ENCODE peak calls at places on chromosomes 1 and 21, in seven cellular contexts. One of them, this sample, is unnamed.

GRCh38 chr1:214445846-214446614 is 105.4 kb downstream of the PTPN14 start:
- DNase-seq in fibroblast of lung: peak; percentile 98
- DNase-seq in retinal pigment epithelial cell: no peak
- DNase-seq in fibroblast of the aortic adventitia: peak; percentile 83
- DNase-seq in RWPE1: peak; percentile 71
- DNase-seq in body of pancreas: no peak
- DNase-seq in psoas muscle: no peak
- DNase-seq in this sample: peak; percentile 96

GRCh38 chr1:167093863-167094516 is at the start of gene STYXL2:
- DNase-seq in fibroblast of lung: no peak
- DNase-seq in retinal pigment epithelial cell: no peak
- DNase-seq in fibroblast of the aortic adventitia: no peak
- DNase-seq in RWPE1: no peak
- DNase-seq in body of pancreas: no peak
- DNase-seq in psoas muscle: peak; percentile 64
- DNase-seq in this sample: no peak

GRCh38 chr1:81666586-81666985 is 134.1 kb upstream of the ADGRL2 start:
- DNase-seq in fibroblast of lung: peak; percentile 48
- DNase-seq in retinal pigment epithelial cell: no peak
- DNase-seq in fibroblast of the aortic adventitia: no peak
- DNase-seq in RWPE1: no peak
- DNase-seq in body of pancreas: no peak
- DNase-seq in psoas muscle: no peak
- DNase-seq in this sample: no peak

GRCh38 chr1:20102875-20103274 is 16.5 kb downstream of the PLA2G2D start:
- DNase-seq in fibroblast of lung: peak; percentile 91
- DNase-seq in retinal pigment epithelial cell: no peak
- DNase-seq in fibroblast of the aortic adventitia: peak; percentile 77
- DNase-seq in RWPE1: peak; percentile 33
- DNase-seq in body of pancreas: no peak
- DNase-seq in psoas muscle: no peak
- DNase-seq in this sample: peak; percentile 65

GRCh38 chr1:223204424-223204823 is 61.4 kb upstream of the TLR5 start:
- DNase-seq in fibroblast of lung: no peak
- DNase-seq in retinal pigment epithelial cell: no peak
- DNase-seq in fibroblast of the aortic adventitia: no peak
- DNase-seq in RWPE1: no peak
- DNase-seq in body of pancreas: no peak
- DNase-seq in psoas muscle: no peak
- DNase-seq in this sample: no peak

GRCh38 chr1:111948209-111949131 is 41.0 kb downstream of the KCND3 start:
- DNase-seq in fibroblast of lung: peak; percentile 34
- DNase-seq in retinal pigment epithelial cell: no peak
- DNase-seq in fibroblast of the aortic adventitia: peak; percentile 4
- DNase-seq in RWPE1: peak; percentile 75
- DNase-seq in body of pancreas: peak; percentile 35
- DNase-seq in psoas muscle: peak; percentile 68
- DNase-seq in this sample: no peak

GRCh38 chr1:223364685-223365382 is 858 bp upstream of the SUSD4 start:
- DNase-seq in fibroblast of lung: peak; percentile 11
- DNase-seq in retinal pigment epithelial cell: no peak
- DNase-seq in fibroblast of the aortic adventitia: no peak
- DNase-seq in RWPE1: no peak
- DNase-seq in body of pancreas: no peak
- DNase-seq in psoas muscle: no peak
- DNase-seq in this sample: no peak

GRCh38 chr1:75265792-75266191 is 131.6 kb downstream of the LHX8 start:
- DNase-seq in fibroblast of lung: peak; percentile 34
- DNase-seq in retinal pigment epithelial cell: peak; percentile 17
- DNase-seq in fibroblast of the aortic adventitia: peak; percentile 61
- DNase-seq in RWPE1: peak; percentile 10
- DNase-seq in body of pancreas: peak; percentile 32
- DNase-seq in psoas muscle: no peak
- DNase-seq in this sample: peak; percentile 23

GRCh38 chr1:119367332-119368124 is 1.1 kb upstream of the HAO2 start:
- DNase-seq in fibroblast of lung: peak; percentile 32
- DNase-seq in retinal pigment epithelial cell: no peak
- DNase-seq in fibroblast of the aortic adventitia: peak; percentile 70
- DNase-seq in RWPE1: peak; percentile 72
- DNase-seq in body of pancreas: no peak
- DNase-seq in psoas muscle: no peak
- DNase-seq in this sample: peak; percentile 51

GRCh38 chr21:42598159-42598735 is 55.2 kb upstream of the PDE9A start:
- DNase-seq in fibroblast of lung: no peak
- DNase-seq in retinal pigment epithelial cell: no peak
- DNase-seq in fibroblast of the aortic adventitia: no peak
- DNase-seq in RWPE1: no peak
- DNase-seq in body of pancreas: no peak
- DNase-seq in psoas muscle: no peak
- DNase-seq in this sample: no peak

GRCh38 chr1:11187000-11187399 is 2.2 kb upstream of the ANGPTL7 start:
- DNase-seq in fibroblast of lung: no peak
- DNase-seq in retinal pigment epithelial cell: no peak
- DNase-seq in fibroblast of the aortic adventitia: no peak
- DNase-seq in RWPE1: no peak
- DNase-seq in body of pancreas: no peak
- DNase-seq in psoas muscle: no peak
- DNase-seq in this sample: no peak

GRCh38 chr1:86296305-86297205 is 99.6 kb downstream of the ODF2L start:
- DNase-seq in fibroblast of lung: no peak
- DNase-seq in retinal pigment epithelial cell: peak; percentile 2
- DNase-seq in fibroblast of the aortic adventitia: no peak
- DNase-seq in RWPE1: no peak
- DNase-seq in body of pancreas: no peak
- DNase-seq in psoas muscle: no peak
- DNase-seq in this sample: no peak

GRCh38 chr1:158060001-158060400 is 66.6 kb downstream of the KIRREL1 start:
- DNase-seq in fibroblast of lung: no peak
- DNase-seq in retinal pigment epithelial cell: no peak
- DNase-seq in fibroblast of the aortic adventitia: no peak
- DNase-seq in RWPE1: no peak
- DNase-seq in body of pancreas: no peak
- DNase-seq in psoas muscle: no peak
- DNase-seq in this sample: no peak

GRCh38 chr1:58331156-58331555 is 215.4 kb downstream of the OMA1 start:
- DNase-seq in fibroblast of lung: peak; percentile 41
- DNase-seq in retinal pigment epithelial cell: no peak
- DNase-seq in fibroblast of the aortic adventitia: no peak
- DNase-seq in RWPE1: no peak
- DNase-seq in body of pancreas: no peak
- DNase-seq in psoas muscle: no peak
- DNase-seq in this sample: peak; percentile 12

GRCh38 chr1:198749279-198749678 is 110.4 kb downstream of the PTPRC start:
- DNase-seq in fibroblast of lung: no peak
- DNase-seq in retinal pigment epithelial cell: no peak
- DNase-seq in fibroblast of the aortic adventitia: no peak
- DNase-seq in RWPE1: no peak
- DNase-seq in body of pancreas: no peak
- DNase-seq in psoas muscle: no peak
- DNase-seq in this sample: no peak

GRCh38 chr1:53644496-53644895 is 94.5 kb downstream of the GLIS1 start:
- DNase-seq in fibroblast of lung: no peak
- DNase-seq in retinal pigment epithelial cell: no peak
- DNase-seq in fibroblast of the aortic adventitia: no peak
- DNase-seq in RWPE1: no peak
- DNase-seq in body of pancreas: no peak
- DNase-seq in psoas muscle: no peak
- DNase-seq in this sample: no peak

GRCh38 chr1:23613191-23614126 is 54.2 kb upstream of the ID3 start:
- DNase-seq in fibroblast of lung: no peak
- DNase-seq in retinal pigment epithelial cell: no peak
- DNase-seq in fibroblast of the aortic adventitia: no peak
- DNase-seq in RWPE1: no peak
- DNase-seq in body of pancreas: no peak
- DNase-seq in psoas muscle: no peak
- DNase-seq in this sample: no peak

GRCh38 chr21:35882791-35883240 is 177.5 kb downstream of the SETD4 start:
- DNase-seq in fibroblast of lung: peak; percentile 48
- DNase-seq in retinal pigment epithelial cell: peak; percentile 6
- DNase-seq in fibroblast of the aortic adventitia: no peak
- DNase-seq in RWPE1: no peak
- DNase-seq in body of pancreas: peak; percentile 65
- DNase-seq in psoas muscle: no peak
- DNase-seq in this sample: no peak

GRCh38 chr1:228830185-228830953 is 95.1 kb downstream of the RHOU start:
- DNase-seq in fibroblast of lung: no peak
- DNase-seq in retinal pigment epithelial cell: no peak
- DNase-seq in fibroblast of the aortic adventitia: no peak
- DNase-seq in RWPE1: no peak
- DNase-seq in body of pancreas: peak; percentile 89
- DNase-seq in psoas muscle: no peak
- DNase-seq in this sample: no peak

GRCh38 chr1:226588484-226588883 is 39.9 kb downstream of the STUM start:
- DNase-seq in fibroblast of lung: no peak
- DNase-seq in retinal pigment epithelial cell: no peak
- DNase-seq in fibroblast of the aortic adventitia: peak; percentile 30
- DNase-seq in RWPE1: no peak
- DNase-seq in body of pancreas: peak; percentile 44
- DNase-seq in psoas muscle: no peak
- DNase-seq in this sample: no peak

GRCh38 chr1:67754526-67754920 is 69.5 kb downstream of the GADD45A start:
- DNase-seq in fibroblast of lung: no peak
- DNase-seq in retinal pigment epithelial cell: no peak
- DNase-seq in fibroblast of the aortic adventitia: no peak
- DNase-seq in RWPE1: no peak
- DNase-seq in body of pancreas: no peak
- DNase-seq in psoas muscle: no peak
- DNase-seq in this sample: no peak

GRCh38 chr1:159923203-159924024 is 1.9 kb downstream of the TAGLN2 start:
- DNase-seq in fibroblast of lung: peak; percentile 86
- DNase-seq in retinal pigment epithelial cell: no peak
- DNase-seq in fibroblast of the aortic adventitia: peak; percentile 90
- DNase-seq in RWPE1: peak; percentile 89
- DNase-seq in body of pancreas: peak; percentile 91
- DNase-seq in psoas muscle: peak; percentile 80
- DNase-seq in this sample: peak; percentile 88

GRCh38 chr1:199010933-199011332 is 372.1 kb downstream of the PTPRC start:
- DNase-seq in fibroblast of lung: peak; percentile 34
- DNase-seq in retinal pigment epithelial cell: no peak
- DNase-seq in fibroblast of the aortic adventitia: no peak
- DNase-seq in RWPE1: no peak
- DNase-seq in body of pancreas: no peak
- DNase-seq in psoas muscle: no peak
- DNase-seq in this sample: no peak

GRCh38 chr1:154747841-154748766 is 122.0 kb downstream of the KCNN3 start:
- DNase-seq in fibroblast of lung: peak; percentile 23
- DNase-seq in retinal pigment epithelial cell: no peak
- DNase-seq in fibroblast of the aortic adventitia: no peak
- DNase-seq in RWPE1: no peak
- DNase-seq in body of pancreas: peak; percentile 42
- DNase-seq in psoas muscle: no peak
- DNase-seq in this sample: no peak

GRCh38 chr1:113036639-113037321 is 36.2 kb upstream of the LRIG2 start:
- DNase-seq in fibroblast of lung: no peak
- DNase-seq in retinal pigment epithelial cell: no peak
- DNase-seq in fibroblast of the aortic adventitia: peak; percentile 13
- DNase-seq in RWPE1: peak; percentile 22
- DNase-seq in body of pancreas: no peak
- DNase-seq in psoas muscle: no peak
- DNase-seq in this sample: no peak

GRCh38 chr1:208461680-208462079 is 217.5 kb upstream of the PLXNA2 start:
- DNase-seq in fibroblast of lung: no peak
- DNase-seq in retinal pigment epithelial cell: no peak
- DNase-seq in fibroblast of the aortic adventitia: no peak
- DNase-seq in RWPE1: peak; percentile 8
- DNase-seq in body of pancreas: no peak
- DNase-seq in psoas muscle: no peak
- DNase-seq in this sample: no peak
- TF ChIP-seq CTCF in fibroblast of lung: peak; percentile 4
- TF ChIP-seq CTCF in retinal pigment epithelial cell: peak; percentile 17
- TF ChIP-seq CTCF in fibroblast of the aortic adventitia: no peak
- TF ChIP-seq CTCF in RWPE1: no peak
- TF ChIP-seq CTCF in body of pancreas: no peak
- TF ChIP-seq CTCF in psoas muscle: no peak
- TF ChIP-seq CTCF in this sample: no peak

DNA sequence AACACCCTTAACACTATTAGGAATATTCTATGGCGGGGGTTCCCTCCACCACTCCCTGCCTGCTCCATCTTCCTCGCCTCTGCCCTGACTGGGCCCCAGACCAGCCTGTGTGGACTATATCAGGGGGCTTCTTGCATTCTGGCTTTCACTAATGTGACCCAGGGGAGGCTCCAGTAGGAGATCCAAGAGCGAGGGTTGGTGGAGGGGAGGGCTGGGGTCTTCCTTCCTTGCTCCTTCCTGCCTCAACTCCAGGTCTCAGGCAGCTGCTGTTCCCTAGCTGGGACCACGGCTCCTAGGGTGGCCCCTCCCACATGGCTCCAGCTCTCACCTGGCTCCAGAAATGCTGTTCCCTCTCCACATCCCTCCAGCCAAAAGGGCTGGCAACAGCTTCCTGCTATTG is 257.4 kb downstream of the MATN1 start:
- DNase-seq in fibroblast of lung: no peak
- DNase-seq in retinal pigment epithelial cell: no peak
- DNase-seq in fibroblast of the aortic adventitia: no peak
- DNase-seq in RWPE1: no peak
- DNase-seq in body of pancreas: no peak
- DNase-seq in psoas muscle: no peak
- DNase-seq in this sample: no peak
- TF ChIP-seq CTCF in fibroblast of lung: no peak
- TF ChIP-seq CTCF in retinal pigment epithelial cell: no peak
- TF ChIP-seq CTCF in fibroblast of the aortic adventitia: no peak
- TF ChIP-seq CTCF in RWPE1: no peak
- TF ChIP-seq CTCF in body of pancreas: no peak
- TF ChIP-seq CTCF in psoas muscle: no peak
- TF ChIP-seq CTCF in this sample: no peak

DNA sequence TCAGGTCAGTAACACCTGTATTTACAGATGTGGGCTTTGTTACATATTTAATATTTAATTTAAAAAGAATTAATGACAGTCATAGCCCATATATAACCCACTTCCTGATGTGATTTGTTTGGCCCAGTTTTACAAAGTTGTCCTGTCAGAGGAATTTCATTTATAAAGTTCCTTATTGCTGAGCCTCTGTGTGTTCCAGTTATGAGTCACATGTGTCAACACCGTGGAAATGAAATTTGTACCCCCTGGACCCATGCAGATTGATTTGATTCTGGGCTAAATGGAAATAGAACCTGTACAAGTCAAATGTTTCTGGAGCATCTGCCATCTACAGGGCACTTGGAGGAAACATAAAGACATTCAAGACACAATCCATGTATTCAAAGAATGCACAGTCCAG is 149.2 kb downstream of the CACNA1E start:
- DNase-seq in fibroblast of lung: no peak
- DNase-seq in retinal pigment epithelial cell: no peak
- DNase-seq in fibroblast of the aortic adventitia: no peak
- DNase-seq in RWPE1: no peak
- DNase-seq in body of pancreas: no peak
- DNase-seq in psoas muscle: no peak
- DNase-seq in this sample: no peak
- TF ChIP-seq CTCF in fibroblast of lung: no peak
- TF ChIP-seq CTCF in retinal pigment epithelial cell: no peak
- TF ChIP-seq CTCF in fibroblast of the aortic adventitia: no peak
- TF ChIP-seq CTCF in RWPE1: no peak
- TF ChIP-seq CTCF in body of pancreas: no peak
- TF ChIP-seq CTCF in psoas muscle: no peak
- TF ChIP-seq CTCF in this sample: no peak

DNA sequence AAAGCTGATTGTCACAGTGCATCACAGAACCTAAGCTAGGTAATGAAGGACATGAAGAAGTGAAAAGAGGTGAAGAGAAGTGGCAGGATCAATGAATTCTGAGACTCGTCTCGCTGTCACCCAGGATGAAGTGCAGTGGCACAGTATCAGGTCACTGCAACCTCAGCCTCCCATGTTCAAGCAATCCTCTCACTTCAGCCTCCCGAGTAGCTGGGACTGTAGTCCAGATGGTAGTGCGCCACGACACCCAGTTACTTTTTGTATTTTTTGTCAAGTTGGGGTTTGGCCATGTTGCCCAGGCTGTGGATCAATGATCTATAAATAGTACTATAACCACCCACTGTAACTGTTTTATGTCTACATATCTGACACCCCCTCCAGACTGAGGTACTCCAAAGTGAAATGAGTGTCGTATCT is 33.1 kb downstream of the PTP4A2 start:
- DNase-seq in fibroblast of lung: no peak
- DNase-seq in retinal pigment epithelial cell: no peak
- DNase-seq in fibroblast of the aortic adventitia: no peak
- DNase-seq in RWPE1: no peak
- DNase-seq in body of pancreas: no peak
- DNase-seq in psoas muscle: no peak
- DNase-seq in this sample: no peak
- TF ChIP-seq CTCF in fibroblast of lung: no peak
- TF ChIP-seq CTCF in retinal pigment epithelial cell: no peak
- TF ChIP-seq CTCF in fibroblast of the aortic adventitia: no peak
- TF ChIP-seq CTCF in RWPE1: no peak
- TF ChIP-seq CTCF in body of pancreas: no peak
- TF ChIP-seq CTCF in psoas muscle: no peak
- TF ChIP-seq CTCF in this sample: no peak